ENCODE peak calls at places on chromosome 13, in five cellular contexts. One of them, this sample, is unnamed.

GRCh38 chr13:111031531-111031961 is 83.6 kb upstream of the ARHGEF7 start:
- DNase-seq in dorsolateral prefrontal cortex: no peak
- DNase-seq in PC-9: no peak
- DNase-seq in sigmoid colon: no peak
- DNase-seq in thoracic aorta: no peak
- DNase-seq in this sample: no peak

GRCh38 chr13:45715351-45715750 is 13.2 kb downstream of the CBY2 start:
- DNase-seq in thoracic aorta: no peak
- DNase-seq in dorsolateral prefrontal cortex: no peak
- DNase-seq in PC-9: no peak
- DNase-seq in sigmoid colon: no peak
- DNase-seq in this sample: no peak

GRCh38 chr13:65656740-65657329 is 1573.3 kb downstream of the PCDH9 start:
- DNase-seq in dorsolateral prefrontal cortex: no peak
- DNase-seq in thoracic aorta: no peak
- DNase-seq in sigmoid colon: no peak
- DNase-seq in PC-9: no peak
- DNase-seq in this sample: no peak

GRCh38 chr13:76992548-76993001 is 694 bp downstream of the CLN5 start:
- DNase-seq in PC-9: no peak
- DNase-seq in dorsolateral prefrontal cortex: no peak
- DNase-seq in thoracic aorta: no peak
- DNase-seq in sigmoid colon: no peak
- DNase-seq in this sample: no peak

GRCh38 chr13:41458939-41459753 is 1.8 kb downstream of the RGCC start:
- DNase-seq in sigmoid colon: peak; percentile 65
- DNase-seq in thoracic aorta: no peak
- DNase-seq in dorsolateral prefrontal cortex: no peak
- DNase-seq in PC-9: no peak
- DNase-seq in this sample: no peak

GRCh38 chr13:113923376-113924063 is 50.4 kb downstream of the C13orf46 start:
- DNase-seq in dorsolateral prefrontal cortex: no peak
- DNase-seq in PC-9: no peak
- DNase-seq in thoracic aorta: no peak
- DNase-seq in sigmoid colon: no peak
- DNase-seq in this sample: no peak

GRCh38 chr13:24063281-24063851 is 97.2 kb upstream of the SPATA13 start:
- DNase-seq in thoracic aorta: no peak
- DNase-seq in dorsolateral prefrontal cortex: no peak
- DNase-seq in sigmoid colon: no peak
- DNase-seq in PC-9: no peak
- DNase-seq in this sample: no peak

GRCh38 chr13:27979001-27979643 is 9.4 kb downstream of the URAD start:
- DNase-seq in sigmoid colon: no peak
- DNase-seq in PC-9: no peak
- DNase-seq in thoracic aorta: no peak
- DNase-seq in dorsolateral prefrontal cortex: no peak
- DNase-seq in this sample: no peak

GRCh38 chr13:112561478-112561877 is 26.5 kb downstream of the TUBGCP3 start:
- DNase-seq in sigmoid colon: no peak
- DNase-seq in dorsolateral prefrontal cortex: no peak
- DNase-seq in thoracic aorta: no peak
- DNase-seq in PC-9: no peak
- DNase-seq in this sample: no peak

GRCh38 chr13:40152145-40152544 is 496.7 kb downstream of the COG6 start:
- DNase-seq in sigmoid colon: no peak
- DNase-seq in PC-9: no peak
- DNase-seq in thoracic aorta: peak; percentile 19
- DNase-seq in dorsolateral prefrontal cortex: no peak
- DNase-seq in this sample: no peak

GRCh38 chr13:108728370-108728769 is 99.0 kb downstream of the MYO16 start:
- DNase-seq in sigmoid colon: no peak
- DNase-seq in PC-9: no peak
- DNase-seq in thoracic aorta: no peak
- DNase-seq in dorsolateral prefrontal cortex: no peak
- DNase-seq in this sample: no peak

GRCh38 chr13:67227131-67227983 is 2.8 kb downstream of the PCDH9 start:
- DNase-seq in thoracic aorta: no peak
- DNase-seq in sigmoid colon: no peak
- DNase-seq in dorsolateral prefrontal cortex: no peak
- DNase-seq in PC-9: no peak
- DNase-seq in this sample: no peak

GRCh38 chr13:64083396-64083795 is 2667.7 kb upstream of the PCDH20 start:
- DNase-seq in thoracic aorta: no peak
- DNase-seq in PC-9: no peak
- DNase-seq in sigmoid colon: no peak
- DNase-seq in dorsolateral prefrontal cortex: no peak
- DNase-seq in this sample: no peak

GRCh38 chr13:32830632-32831031 is 185.6 kb upstream of the KL start:
- DNase-seq in thoracic aorta: no peak
- DNase-seq in dorsolateral prefrontal cortex: no peak
- DNase-seq in sigmoid colon: no peak
- DNase-seq in PC-9: no peak
- DNase-seq in this sample: no peak

GRCh38 chr13:72199640-72200039 is 332.6 kb upstream of the DACH1 start:
- DNase-seq in dorsolateral prefrontal cortex: no peak
- DNase-seq in thoracic aorta: no peak
- DNase-seq in sigmoid colon: no peak
- DNase-seq in PC-9: no peak
- DNase-seq in this sample: no peak

GRCh38 chr13:41111454-41111853 is 21.1 kb downstream of the KBTBD6 start:
- DNase-seq in sigmoid colon: no peak
- DNase-seq in dorsolateral prefrontal cortex: no peak
- DNase-seq in thoracic aorta: no peak
- DNase-seq in PC-9: no peak
- DNase-seq in this sample: no peak

GRCh38 chr13:70964124-70964523 is 855.9 kb upstream of the KLHL1 start:
- DNase-seq in dorsolateral prefrontal cortex: no peak
- DNase-seq in sigmoid colon: no peak
- DNase-seq in thoracic aorta: no peak
- DNase-seq in PC-9: no peak
- DNase-seq in this sample: no peak

GRCh38 chr13:23715092-23715761 is 145.0 kb downstream of the TNFRSF19 start:
- DNase-seq in thoracic aorta: no peak
- DNase-seq in dorsolateral prefrontal cortex: no peak
- DNase-seq in sigmoid colon: no peak
- DNase-seq in PC-9: no peak
- DNase-seq in this sample: no peak

GRCh38 chr13:103104340-103104739 is 38.1 kb upstream of the SLC10A2 start:
- DNase-seq in PC-9: no peak
- DNase-seq in dorsolateral prefrontal cortex: no peak
- DNase-seq in thoracic aorta: no peak
- DNase-seq in sigmoid colon: no peak
- DNase-seq in this sample: no peak

GRCh38 chr13:97141564-97142005 is 80.5 kb upstream of the MBNL2 start:
- DNase-seq in dorsolateral prefrontal cortex: no peak
- DNase-seq in PC-9: peak; percentile 95
- DNase-seq in sigmoid colon: peak; percentile 73
- DNase-seq in thoracic aorta: no peak
- DNase-seq in this sample: peak; percentile 69

GRCh38 chr13:31201341-31202024 is 1.7 kb downstream of the B3GLCT start:
- DNase-seq in PC-9: no peak
- DNase-seq in dorsolateral prefrontal cortex: no peak
- DNase-seq in sigmoid colon: no peak
- DNase-seq in thoracic aorta: no peak
- DNase-seq in this sample: no peak

GRCh38 chr13:31674056-31674455 is 65.3 kb upstream of the RXFP2 start:
- DNase-seq in thoracic aorta: no peak
- DNase-seq in dorsolateral prefrontal cortex: no peak
- DNase-seq in PC-9: no peak
- DNase-seq in sigmoid colon: no peak
- DNase-seq in this sample: no peak

GRCh38 chr13:69319659-69320058 is 788.0 kb upstream of the ATXN8OS start:
- DNase-seq in thoracic aorta: no peak
- DNase-seq in dorsolateral prefrontal cortex: no peak
- DNase-seq in sigmoid colon: no peak
- DNase-seq in PC-9: no peak
- DNase-seq in this sample: no peak

GRCh38 chr13:69324109-69324886 is 783.3 kb upstream of the ATXN8OS start:
- DNase-seq in PC-9: no peak
- DNase-seq in dorsolateral prefrontal cortex: no peak
- DNase-seq in thoracic aorta: no peak
- DNase-seq in sigmoid colon: no peak
- DNase-seq in this sample: no peak
- TF ChIP-seq CTCF in PC-9: peak; percentile 54
- TF ChIP-seq CTCF in dorsolateral prefrontal cortex: peak; percentile 15
- TF ChIP-seq CTCF in thoracic aorta: no peak
- TF ChIP-seq CTCF in sigmoid colon: no peak
- TF ChIP-seq CTCF in this sample: peak; percentile 19

GRCh38 chr13:36131215-36131930 is at the start of gene DCLK1:
- DNase-seq in thoracic aorta: no peak
- DNase-seq in dorsolateral prefrontal cortex: peak; percentile 29
- DNase-seq in sigmoid colon: peak; percentile 84
- DNase-seq in PC-9: no peak
- DNase-seq in this sample: no peak
- TF ChIP-seq CTCF in thoracic aorta: no peak
- TF ChIP-seq CTCF in dorsolateral prefrontal cortex: no peak
- TF ChIP-seq CTCF in sigmoid colon: no peak
- TF ChIP-seq CTCF in PC-9: no peak
- TF ChIP-seq CTCF in this sample: no peak

DNA sequence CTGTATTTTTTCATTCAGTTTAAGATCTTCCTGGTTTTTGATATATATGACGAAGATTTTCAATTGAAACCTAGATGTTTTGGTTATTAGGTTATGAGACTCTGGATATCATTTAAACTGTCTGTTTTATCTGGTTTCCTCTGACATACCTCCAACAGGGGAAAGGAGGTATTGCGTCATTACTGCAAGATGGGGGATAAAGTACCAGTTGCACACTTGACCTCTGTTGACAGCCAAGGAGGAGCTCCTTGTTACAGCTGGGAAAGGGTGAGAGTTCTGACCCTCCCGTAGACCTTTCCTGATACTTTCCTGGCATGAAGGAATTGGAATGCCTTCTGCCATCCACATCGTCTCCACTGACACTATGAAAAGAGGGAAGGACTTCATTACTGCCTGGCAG is 82.0 kb upstream of the SHISA2 start:
- DNase-seq in PC-9: no peak
- DNase-seq in dorsolateral prefrontal cortex: no peak
- DNase-seq in sigmoid colon: no peak
- DNase-seq in thoracic aorta: no peak
- DNase-seq in this sample: no peak
- TF ChIP-seq CTCF in PC-9: no peak
- TF ChIP-seq CTCF in dorsolateral prefrontal cortex: no peak
- TF ChIP-seq CTCF in sigmoid colon: no peak
- TF ChIP-seq CTCF in thoracic aorta: no peak
- TF ChIP-seq CTCF in this sample: no peak

DNA sequence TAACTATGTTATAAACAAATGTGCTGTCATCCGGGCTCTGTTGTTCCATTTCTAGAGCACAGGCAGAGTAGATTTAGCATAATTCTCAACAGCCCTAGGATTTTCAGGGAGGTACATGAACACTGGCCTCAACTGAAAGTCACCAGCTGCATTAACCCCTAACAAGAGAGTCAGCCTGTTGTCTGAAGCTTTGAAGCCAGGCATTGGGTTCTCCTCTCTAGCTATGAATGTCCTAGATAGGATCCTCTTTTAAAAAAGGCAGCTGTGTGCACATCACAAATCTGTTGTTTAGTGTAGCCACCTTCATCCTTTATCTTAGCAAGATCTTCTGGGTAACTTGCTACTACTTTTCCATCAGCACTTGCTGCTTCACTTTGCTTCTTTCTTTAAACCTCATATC is 1692.1 kb downstream of the EFNB2 start:
- DNase-seq in PC-9: no peak
- DNase-seq in dorsolateral prefrontal cortex: no peak
- DNase-seq in thoracic aorta: no peak
- DNase-seq in sigmoid colon: no peak
- DNase-seq in this sample: no peak
- TF ChIP-seq CTCF in PC-9: no peak
- TF ChIP-seq CTCF in dorsolateral prefrontal cortex: no peak
- TF ChIP-seq CTCF in thoracic aorta: no peak
- TF ChIP-seq CTCF in sigmoid colon: no peak
- TF ChIP-seq CTCF in this sample: no peak

GRCh38 chr13:79898202-79898826 is 417.4 kb downstream of the NDFIP2 start:
- DNase-seq in dorsolateral prefrontal cortex: no peak
- DNase-seq in PC-9: no peak
- DNase-seq in thoracic aorta: no peak
- DNase-seq in sigmoid colon: no peak
- DNase-seq in this sample: no peak

GRCh38 chr13:79904581-79904980 is 423.6 kb downstream of the NDFIP2 start:
- DNase-seq in PC-9: no peak
- DNase-seq in dorsolateral prefrontal cortex: no peak
- DNase-seq in thoracic aorta: no peak
- DNase-seq in sigmoid colon: no peak
- DNase-seq in this sample: no peak

GRCh38 chr13:79900356-79900755 is 419.4 kb downstream of the NDFIP2 start:
- DNase-seq in sigmoid colon: no peak
- DNase-seq in thoracic aorta: no peak
- DNase-seq in dorsolateral prefrontal cortex: no peak
- DNase-seq in PC-9: no peak
- DNase-seq in this sample: no peak

GRCh38 chr13:79898996-79899395 is 418.0 kb downstream of the NDFIP2 start:
- DNase-seq in sigmoid colon: no peak
- DNase-seq in PC-9: no peak
- DNase-seq in dorsolateral prefrontal cortex: no peak
- DNase-seq in thoracic aorta: no peak
- DNase-seq in this sample: no peak

DNA sequence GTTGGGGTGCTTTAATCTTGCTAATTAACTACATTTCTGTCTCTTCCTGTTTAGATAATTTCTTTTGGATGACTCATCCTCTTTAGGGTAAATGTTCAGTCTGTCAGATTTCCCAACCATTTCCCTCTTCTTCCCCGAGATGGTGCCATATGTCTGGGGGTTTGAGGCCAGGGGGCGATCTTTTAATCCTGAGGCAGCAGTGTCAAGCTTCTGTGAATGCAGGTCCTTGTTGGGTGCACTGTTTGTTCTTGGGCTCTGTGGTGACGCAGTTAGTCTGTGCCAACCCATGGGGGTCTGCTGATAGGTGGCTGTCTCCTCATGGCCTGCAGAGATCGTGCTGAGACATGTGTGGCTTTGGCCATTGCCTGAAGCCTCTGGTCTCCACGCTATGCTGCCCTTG is 420.4 kb downstream of the NDFIP2 start:
- DNase-seq in PC-9: no peak
- DNase-seq in sigmoid colon: no peak
- DNase-seq in dorsolateral prefrontal cortex: no peak
- DNase-seq in thoracic aorta: no peak
- DNase-seq in this sample: no peak
- TF ChIP-seq CTCF in PC-9: no peak
- TF ChIP-seq CTCF in sigmoid colon: no peak
- TF ChIP-seq CTCF in dorsolateral prefrontal cortex: no peak
- TF ChIP-seq CTCF in thoracic aorta: no peak
- TF ChIP-seq CTCF in this sample: no peak

This sample was measured in Panc1.